ENCODE peak calls at places on chromosomes 13 and 19, in four cellular contexts. T is choroid plexus epithelial cell, O is glutamatergic neuron, I is heart right ventricle. F is an unnamed sample.

GRCh38 chr13:93861818-93862217 is 617.7 kb downstream of the DCT start:
- DNase-seq in T (peak; percentile 77), O (no peak), I (no peak), F (peak; percentile 67)

GRCh38 chr13:46179576-46180368 is 2.2 kb downstream of the LCP1 start:
- DNase-seq in T (no peak), O (no peak), I (peak; percentile 50), F (no peak)

GRCh38 chr13:51065372-51066090 is 45.5 kb downstream of the C13orf42 start:
- DNase-seq in T (no peak), O (no peak), I (no peak), F (no peak)

GRCh38 chr13:37919329-37919880 is 49.8 kb upstream of the TRPC4 start:
- DNase-seq in T (no peak), O (no peak), I (no peak), F (no peak)

GRCh38 chr13:111960152-111960772 is 106.7 kb upstream of the SOX1 start:
- DNase-seq in T (no peak), O (no peak), I (no peak), F (no peak)

GRCh38 chr13:31965361-31966066 is 66.1 kb upstream of the FRY start:
- DNase-seq in T (peak; percentile 84), O (no peak), I (no peak), F (peak; percentile 33)

GRCh38 chr19:12840091-12841079 is 2.1 kb downstream of the MAST1 start:
- DNase-seq in T (peak; percentile 69), O (peak; percentile 98), I (no peak), F (peak; percentile 83)

GRCh38 chr19:44671400-44671799 is at the start of gene CEACAM19:
- DNase-seq in T (no peak), O (no peak), I (no peak), F (no peak)

GRCh38 chr19:58317481-58318072 is 9.2 kb upstream of the ZSCAN22 start:
- DNase-seq in T (peak; percentile 63), O (no peak), I (no peak), F (peak; percentile 46)

GRCh38 chr13:30898721-30899188 is 7.3 kb upstream of the MEDAG start:
- DNase-seq in T (peak; percentile 99), O (no peak), I (peak; percentile 61), F (peak; percentile 76)